ENCODE peak calls at places on chromosomes 12 and 14, in ten cellular contexts. C is AG09309, N is dorsolateral prefrontal cortex, W is IMR-90, A is GM20000, G is left ventricle myocardium inferior, L is coronary artery, D is thoracic aorta, H is esophagus squamous epithelium, M is psoas muscle. R is an unnamed sample.

GRCh38 chr12:41486718-41487117 is 298.6 kb downstream of the PDZRN4 start:
- DNase-seq in W (peak), N (no peak), L (no peak), D (no peak), M (no peak), C (no peak), A (no peak), G (no peak), H (no peak), R (no peak)

GRCh38 chr14:52015411-52016030 is 26.2 kb downstream of the RTRAF start:
- DNase-seq in L (no peak), C (no peak), M (no peak), H (no peak), G (no peak), W (peak), A (no peak), D (no peak), N (peak), R (peak)

GRCh38 chr14:36222337-36222736 is 45.8 kb upstream of the PTCSC3 start:
- DNase-seq in W (no peak), C (no peak), D (no peak), M (no peak), H (no peak), A (no peak), G (no peak), N (no peak), L (no peak), R (no peak)

GRCh38 chr14:95478818-95479217 is 37.6 kb downstream of the SYNE3 start:
- DNase-seq in L (no peak), D (no peak), W (no peak), G (no peak), H (no peak), N (no peak), M (no peak), A (no peak), C (no peak), R (no peak)

GRCh38 chr14:102333795-102334415 is 14.4 kb downstream of the ZNF839 start:
- DNase-seq in L (no peak), D (no peak), C (no peak), G (no peak), H (no peak), M (no peak), A (no peak), N (no peak), W (no peak), R (no peak)

GRCh38 chr12:54415223-54415929 is 3.7 kb downstream of the ITGA5 start:
- DNase-seq in A (no peak), H (no peak), C (no peak), W (no peak), G (no peak), D (no peak), L (no peak), M (no peak), N (no peak), R (no peak)

GRCh38 chr12:21248679-21249078 is 86.0 kb downstream of the SLCO1A2 start:
- DNase-seq in D (no peak), H (no peak), M (no peak), G (no peak), A (no peak), L (no peak), N (no peak), C (no peak), W (no peak), R (no peak)

GRCh38 chr12:42119085-42119633 is 25.5 kb downstream of the GXYLT1 start:
- DNase-seq in N (no peak), H (no peak), M (no peak), A (no peak), W (peak), C (peak), G (no peak), D (no peak), L (no peak), R (no peak)

GRCh38 chr12:51687142-51687935 is 96.3 kb downstream of the SCN8A start:
- DNase-seq in M (no peak), H (no peak), G (no peak), N (no peak), A (no peak), L (no peak), W (peak), C (peak), D (no peak), R (no peak)

GRCh38 chr12:112858776-112859175 is 48.0 kb upstream of the OAS1 start:
- DNase-seq in L (peak), M (no peak), G (no peak), W (no peak), A (no peak), H (no peak), D (no peak), C (no peak), N (no peak), R (no peak)

GRCh38 chr14:22226381-22226780 is 362.6 kb downstream of the DAD1 start:
- DNase-seq in W (peak), M (no peak), A (peak), N (no peak), C (no peak), G (no peak), H (no peak), D (no peak), L (no peak), R (no peak)

GRCh38 chr14:90239139-90239538 is 17.2 kb upstream of the PSMC1 start:
- DNase-seq in H (no peak), A (no peak), C (no peak), G (no peak), D (no peak), N (no peak), L (no peak), M (no peak), W (no peak), R (peak)

GRCh38 chr14:24372701-24373416 is 4.9 kb downstream of the NFATC4 start:
- DNase-seq in A (no peak), D (no peak), W (no peak), H (no peak), L (no peak), C (no peak), G (peak), M (peak), N (no peak), R (peak)

GRCh38 chr12:105418232-105418631 is 87.7 kb downstream of the C12orf75 start:
- DNase-seq in G (no peak), A (no peak), L (no peak), C (peak), M (no peak), D (no peak), W (peak), N (no peak), H (no peak), R (no peak)

GRCh38 chr14:100246809-100247428 is 8.0 kb downstream of the YY1 start:
- DNase-seq in C (no peak), M (no peak), W (peak), H (no peak), N (no peak), L (no peak), G (no peak), D (no peak), A (no peak), R (no peak)

GRCh38 chr14:92652413-92653151 is 95.8 kb downstream of the LGMN start:
- DNase-seq in A (no peak), G (peak), D (no peak), L (no peak), W (no peak), C (no peak), N (no peak), H (no peak), M (no peak), R (no peak)

GRCh38 chr12:83468988-83469908 is 782.5 kb downstream of the TMTC2 start:
- DNase-seq in H (no peak), D (no peak), W (no peak), G (no peak), A (no peak), L (no peak), C (no peak), M (no peak), N (no peak), R (no peak)

GRCh38 chr12:72267974-72268373 is 4.2 kb upstream of the TRHDE start:
- DNase-seq in H (no peak), D (no peak), G (no peak), C (no peak), L (no peak), N (no peak), W (peak), M (no peak), A (no peak), R (no peak)
- TF ChIP-seq CTCF in H (no peak), D (peak), G (no peak), C (peak), L (no peak), N (peak), W (peak), M (no peak), A (peak), R (peak)

GRCh38 chr14:66403183-66403582 is 83.0 kb upstream of the CCDC196 start:
- DNase-seq in W (peak), A (peak), D (no peak), M (no peak), C (no peak), L (no peak), G (no peak), N (no peak), H (no peak), R (no peak)
- TF ChIP-seq CTCF in W (no peak), A (peak), D (peak), M (peak), C (peak), L (no peak), G (peak), N (peak), H (peak), R (peak)

DNA sequence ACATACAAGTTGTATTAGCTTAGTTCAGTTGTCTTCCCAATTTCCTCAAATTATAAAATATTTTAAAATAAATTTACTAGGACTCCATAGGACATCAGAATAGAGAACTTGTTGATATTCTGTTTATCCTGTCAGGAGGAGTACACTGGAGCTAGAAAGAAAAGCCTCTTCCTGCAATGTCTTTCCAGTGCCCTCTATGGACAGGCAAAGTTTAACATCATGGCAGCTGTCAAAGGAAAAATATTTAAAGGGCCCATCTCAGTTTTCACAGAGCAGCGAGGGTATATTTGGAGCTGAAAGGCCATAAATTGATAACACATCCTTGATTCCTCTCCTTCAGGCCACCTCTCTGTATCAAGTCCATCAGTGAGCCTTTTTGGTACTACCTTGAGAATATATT is 19.0 kb downstream of the DIP2B start:
- DNase-seq in M (no peak), A (no peak), C (no peak), L (no peak), W (no peak), N (no peak), H (no peak), D (no peak), G (no peak), R (no peak)
- TF ChIP-seq CTCF in M (no peak), A (no peak), C (no peak), L (no peak), W (no peak), N (no peak), H (no peak), D (no peak), G (no peak), R (no peak)

GRCh38 chr12:69290545-69291277 is 51.3 kb downstream of the CPSF6 start:
- DNase-seq in D (peak), W (peak), M (peak), G (peak), L (no peak), A (peak), C (peak), N (peak), H (peak), R (peak)

GRCh38 chr12:69287556-69287955 is 48.2 kb downstream of the CPSF6 start:
- DNase-seq in A (no peak), D (no peak), C (no peak), N (no peak), H (no peak), W (no peak), L (no peak), G (no peak), M (no peak), R (no peak)

DNA sequence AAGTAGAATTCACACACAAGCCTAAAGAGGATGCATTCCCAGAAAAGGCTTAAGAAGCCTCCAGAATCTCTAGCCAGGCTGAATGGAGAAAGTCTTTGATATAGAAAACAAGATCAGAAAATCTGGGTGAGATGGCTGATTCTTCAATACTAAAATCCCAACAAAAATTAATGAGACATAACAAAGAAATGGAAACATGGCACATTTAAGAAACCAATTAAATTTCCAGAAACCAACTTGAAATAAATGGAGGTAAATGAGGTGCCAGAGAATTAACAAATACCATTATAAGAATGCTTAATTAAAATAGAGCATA is 51.9 kb downstream of the CPSF6 start:
- DNase-seq in D (no peak), M (no peak), L (no peak), N (no peak), C (no peak), H (no peak), A (no peak), G (no peak), W (no peak), R (no peak)
- TF ChIP-seq CTCF in D (no peak), M (no peak), L (no peak), N (no peak), C (no peak), H (no peak), A (no peak), G (peak), W (no peak), R (peak)

R was measured in glutamatergic neuron.